ENCODE peak calls at places on chromosomes 12 and 14, in four cellular contexts. Z, T, K and V are unnamed samples.

GRCh38 chr14:61638595-61639391 is 56.5 kb upstream of the HIF1A start:
- DNase-seq in Z (no peak), T (no peak), K (no peak), V (no peak)

GRCh38 chr12:14190694-14191093 is 174.8 kb upstream of the ATF7IP start:
- DNase-seq in Z (no peak), T (no peak), K (no peak), V (no peak)

GRCh38 chr12:52837781-52838736 is 3.9 kb upstream of the KRT79 start:
- DNase-seq in Z (no peak), T (no peak), K (no peak), V (no peak)

GRCh38 chr14:99731536-99732435 is 47.7 kb downstream of the CYP46A1 start:
- DNase-seq in Z (no peak), T (no peak), K (no peak), V (no peak)

GRCh38 chr14:66284346-66284745 is 201.8 kb upstream of the CCDC196 start:
- DNase-seq in Z (no peak), T (peak), K (no peak), V (no peak)

GRCh38 chr12:66036317-66036716 is 94.2 kb downstream of the LLPH start:
- DNase-seq in Z (no peak), T (peak), K (peak), V (peak)

GRCh38 chr14:66859063-66859671 is 330.1 kb upstream of the GARIN2 start:
- DNase-seq in Z (no peak), T (peak), K (no peak), V (no peak)

GRCh38 chr12:6612247-6612646 is 5.1 kb upstream of the CHD4 start:
- DNase-seq in Z (no peak), T (no peak), K (no peak), V (no peak)

GRCh38 chr14:36129181-36129580 is 47.3 kb downstream of the PTCSC3 start:
- DNase-seq in Z (no peak), T (no peak), K (peak), V (no peak)

GRCh38 chr14:93037354-93037753 is 78.4 kb downstream of the ITPK1 start:
- DNase-seq in Z (no peak), T (no peak), K (no peak), V (no peak)

GRCh38 chr12:98754095-98754494 is 109.0 kb downstream of the APAF1 start:
- DNase-seq in Z (peak), T (peak), K (no peak), V (no peak)

GRCh38 chr14:50038398-50039119 is 77.8 kb downstream of the VCPKMT start:
- DNase-seq in Z (no peak), T (peak), K (no peak), V (peak)

GRCh38 chr12:129459886-129460285 is 443.9 kb downstream of the TMEM132D start:
- DNase-seq in Z (no peak), T (no peak), K (no peak), V (no peak)

GRCh38 chr14:27015046-27015445 is 417.2 kb upstream of the NOVA1 start:
- DNase-seq in Z (no peak), T (no peak), K (no peak), V (no peak)

GRCh38 chr12:4286228-4286627 is 12.7 kb downstream of the CCND2 start:
- DNase-seq in Z (no peak), T (no peak), K (no peak), V (no peak)

GRCh38 chr14:73743431-73743931 is 29.3 kb upstream of the PNMA1 start:
- DNase-seq in Z (no peak), T (no peak), K (no peak), V (no peak)

GRCh38 chr12:9856154-9856553 is 13.0 kb downstream of the CLEC2B start:
- DNase-seq in Z (no peak), T (no peak), K (no peak), V (no peak)

GRCh38 chr12:97960741-97961608 is 498.4 kb downstream of the RMST start:
- DNase-seq in Z (peak), T (peak), K (peak), V (peak)

GRCh38 chr14:79587194-79587593 is 624.1 kb downstream of the DIO2 start:
- DNase-seq in Z (no peak), T (no peak), K (no peak), V (no peak)

GRCh38 chr12:109732321-109733305 is 19.0 kb downstream of the FAM222A start:
- DNase-seq in Z (no peak), T (no peak), K (no peak), V (no peak)

DNA sequence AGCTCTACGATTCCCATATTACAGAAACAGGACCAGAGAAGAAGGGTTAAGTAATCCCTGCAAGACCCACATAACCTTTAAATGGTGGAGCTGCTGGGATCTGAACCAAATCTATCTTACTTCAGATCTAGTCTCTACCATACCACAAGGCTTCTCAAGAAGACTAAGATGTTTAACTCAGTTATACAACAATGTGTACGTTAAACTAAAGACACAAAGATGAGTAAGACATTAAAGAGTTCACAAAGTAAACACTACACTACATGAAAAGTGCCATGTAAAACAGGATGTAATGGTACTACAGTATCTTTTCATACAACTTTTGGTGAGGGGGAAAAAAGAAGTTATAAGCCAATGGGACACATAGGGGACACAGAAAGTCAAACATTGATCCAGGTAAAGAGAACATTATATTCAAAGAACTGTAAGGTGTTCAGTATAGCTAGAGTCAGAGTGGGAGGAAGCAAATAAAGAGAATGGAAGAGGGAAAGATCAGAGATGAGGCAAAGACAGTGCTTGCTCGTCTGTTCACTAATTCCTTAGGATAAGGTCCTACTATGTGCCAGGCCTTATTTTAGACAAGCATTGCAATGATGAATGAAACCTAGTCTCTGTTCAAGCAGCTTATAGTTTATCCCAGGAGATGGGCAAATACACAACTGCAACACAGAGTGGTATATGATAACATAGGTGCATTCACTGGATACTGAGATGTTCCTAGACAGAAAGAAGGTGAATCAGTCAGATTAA is 7.7 kb downstream of the TMED10 start:
- DNase-seq in Z (no peak), T (no peak), K (no peak), V (no peak)
- TF ChIP-seq SIN3A in Z (no peak), T (no peak), K (no peak), V (no peak)

GRCh38 chr12:20547788-20548575 is 147.2 kb upstream of the SLCO1C1 start:
- DNase-seq in Z (no peak), T (no peak), K (no peak), V (no peak)
- TF ChIP-seq TCF7L2 in Z (no peak), T (no peak), K (no peak), V (no peak)

GRCh38 chr14:64680675-64681060 is 23.6 kb upstream of the PLEKHG3 start:
- DNase-seq in Z (no peak), T (no peak), K (no peak), V (no peak)

GRCh38 chr14:64684091-64684490 is 20.1 kb upstream of the PLEKHG3 start:
- DNase-seq in Z (no peak), T (peak), K (no peak), V (no peak)

GRCh38 chr14:64683264-64683663 is 21.0 kb upstream of the PLEKHG3 start:
- DNase-seq in Z (no peak), T (peak), K (no peak), V (no peak)

GRCh38 chr14:64682843-64683242 is 21.4 kb upstream of the PLEKHG3 start:
- DNase-seq in Z (no peak), T (no peak), K (no peak), V (no peak)

GRCh38 chr14:64682173-64682710 is 22.0 kb upstream of the PLEKHG3 start:
- DNase-seq in Z (no peak), T (no peak), K (no peak), V (no peak)
- TF ChIP-seq SIN3A in Z (no peak), T (no peak), K (no peak), V (no peak)

GRCh38 chr12:115411121-115411520 is 727.1 kb upstream of the TBX3 start:
- DNase-seq in Z (no peak), T (no peak), K (no peak), V (no peak)
- TF ChIP-seq TCF7L2 in Z (no peak), T (no peak), K (no peak), V (no peak)

DNA sequence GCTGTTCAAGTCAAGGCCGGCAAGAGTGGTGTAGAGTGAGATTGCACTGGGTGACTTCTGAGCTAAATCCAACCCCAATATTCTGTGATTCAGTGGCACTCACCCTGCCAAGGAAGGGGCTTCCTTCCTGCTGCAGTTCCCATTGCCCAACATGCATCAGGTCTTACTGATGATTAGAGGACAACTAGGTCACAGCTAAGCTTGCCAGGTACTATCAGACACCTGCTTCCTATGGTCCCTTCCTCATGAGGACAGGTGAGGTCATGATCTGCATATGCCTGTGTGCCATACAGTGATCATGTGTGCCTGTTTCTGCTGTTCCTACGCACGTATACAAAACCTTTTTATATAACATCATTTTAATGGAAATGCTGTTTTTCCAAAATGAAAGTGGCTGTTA is 1.7 kb upstream of the CTDSP2 start:
- DNase-seq in Z (no peak), T (no peak), K (no peak), V (no peak)
- TF ChIP-seq SIN3A in Z (no peak), T (no peak), K (no peak), V (no peak)

GRCh38 chr12:15636060-15636890 is 152.9 kb downstream of the EPS8 start:
- DNase-seq in Z (no peak), T (no peak), K (no peak), V (no peak)
- TF ChIP-seq TCF7L2 in Z (no peak), T (no peak), K (no peak), V (no peak)

GRCh38 chr14:22887990-22888378 is 5.0 kb downstream of the REM2 start:
- DNase-seq in Z (no peak), T (no peak), K (no peak), V (no peak)
- TF ChIP-seq SIN3A in Z (no peak), T (no peak), K (no peak), V (no peak)